ENCODE peak calls at places on chromosomes 5 and 9, in six cellular contexts. A is OCI-LY7, J is gastrocnemius medialis, X is IMR-90, Y is cardiac muscle cell, T is neuronal stem cell. L is an unnamed sample. For H3K4me1, the result is how much of the 10 kb centered on the place peaks cover.

GRCh38 chr5:1376921-1377320 is 32.0 kb upstream of the CLPTM1L start:
- DNase-seq in X (no peak), T (no peak), J (no peak), A (no peak), Y (no peak), L (no peak)

GRCh38 chr5:157516626-157517325 is 56.8 kb downstream of the NIPAL4 start:
- DNase-seq in X (peak), J (peak), A (no peak), T (no peak), Y (peak), L (peak)

GRCh38 chr9:92961627-92962302 is 14.4 kb downstream of the FGD3 start:
- DNase-seq in A (peak), Y (no peak), J (no peak), X (no peak), T (no peak), L (no peak)

GRCh38 chr9:101626295-101626694 is 31.5 kb upstream of the PPP3R2 start:
- DNase-seq in J (no peak), A (no peak), T (no peak), X (no peak), Y (no peak), L (no peak)

GRCh38 chr9:119278138-119278537 is 91.1 kb downstream of the BRINP1 start:
- DNase-seq in X (no peak), A (no peak), J (no peak), T (no peak), Y (no peak), L (no peak)

GRCh38 chr5:180647941-180648500 is 1.4 kb downstream of the FLT4 start:
- DNase-seq in Y (no peak), X (no peak), A (no peak), J (no peak), T (no peak), L (no peak)

GRCh38 chr9:91771027-91771426 is 179.0 kb downstream of the ROR2 start:
- DNase-seq in T (no peak), J (no peak), X (peak), A (peak), Y (peak), L (peak)

GRCh38 chr9:85521331-85522197 is 220.2 kb downstream of the AGTPBP1 start:
- DNase-seq in T (no peak), A (no peak), X (no peak), J (peak), Y (no peak), L (no peak)

GRCh38 chr5:132475531-132475930 is 15.0 kb downstream of the IRF1 start:
- DNase-seq in A (no peak), T (no peak), Y (peak), J (no peak), X (no peak), L (no peak)

GRCh38 chr5:133063965-133064364 is 12.2 kb downstream of the HSPA4 start:
- DNase-seq in J (no peak), T (no peak), A (no peak), Y (no peak), X (no peak), L (no peak)

GRCh38 chr5:71693828-71694427 is 25.1 kb upstream of the CARTPT start:
- DNase-seq in A (no peak), Y (peak), J (no peak), X (no peak), T (no peak), L (no peak)

GRCh38 chr5:1755321-1755949 is 44.2 kb downstream of the MRPL36 start:
- DNase-seq in Y (no peak), T (no peak), X (no peak), A (no peak), J (no peak), L (no peak)

GRCh38 chr9:6126377-6126776 is 89.2 kb upstream of the IL33 start:
- DNase-seq in T (no peak), J (no peak), X (no peak), Y (no peak), A (no peak), L (no peak)

GRCh38 chr5:82605441-82605973 is 327.4 kb upstream of the RPS23 start:
- DNase-seq in Y (no peak), J (no peak), T (no peak), X (no peak), A (no peak), L (no peak)

GRCh38 chr9:127770905-127771569 is 7.4 kb downstream of the SH2D3C start:
- DNase-seq in T (peak), J (peak), Y (peak), A (peak), X (peak), L (peak)

GRCh38 chr5:13478831-13479465 is 465.5 kb downstream of the DNAH5 start:
- DNase-seq in T (peak), J (no peak), A (peak), Y (peak), X (peak), L (peak)

GRCh38 chr5:153883829-153884228 is 154.9 kb downstream of the FAM114A2 start:
- DNase-seq in A (no peak), T (no peak), Y (no peak), X (peak), J (no peak), L (no peak)

GRCh38 chr9:134039386-134040175 is 14.3 kb downstream of the BRD3OS start:
- DNase-seq in J (no peak), X (no peak), A (no peak), T (no peak), Y (no peak), L (no peak)

GRCh38 chr9:134621558-134622110 is 20.0 kb upstream of the COL5A1 start:
- DNase-seq in J (peak), T (no peak), X (no peak), Y (no peak), A (no peak), L (no peak)

GRCh38 chr9:126123927-126124326 is 202.7 kb upstream of the MVB12B start:
- DNase-seq in X (no peak), T (no peak), J (no peak), A (no peak), Y (no peak), L (no peak)

GRCh38 chr9:9820411-9820810 is 792.4 kb downstream of the PTPRD start:
- DNase-seq in J (no peak), X (no peak), T (no peak), Y (no peak), A (no peak), L (no peak)

GRCh38 chr5:11311731-11312130 is 550.7 kb upstream of the DAP start:
- DNase-seq in T (no peak), Y (no peak), X (no peak), A (no peak), J (no peak), L (no peak)

GRCh38 chr5:591746-592145 is 20.4 kb upstream of the CEP72 start:
- DNase-seq in X (no peak), J (no peak), A (no peak), T (no peak), Y (no peak), L (no peak)

GRCh38 chr5:87129051-87129450 is 138.6 kb upstream of the RASA1 start:
- DNase-seq in T (no peak), A (no peak), J (no peak), X (no peak), Y (no peak), L (no peak)

GRCh38 chr5:126438267-126438666 is 15.1 kb downstream of the GRAMD2B start:
- DNase-seq in T (no peak), J (no peak), Y (no peak), X (no peak), A (no peak), L (no peak)

DNA sequence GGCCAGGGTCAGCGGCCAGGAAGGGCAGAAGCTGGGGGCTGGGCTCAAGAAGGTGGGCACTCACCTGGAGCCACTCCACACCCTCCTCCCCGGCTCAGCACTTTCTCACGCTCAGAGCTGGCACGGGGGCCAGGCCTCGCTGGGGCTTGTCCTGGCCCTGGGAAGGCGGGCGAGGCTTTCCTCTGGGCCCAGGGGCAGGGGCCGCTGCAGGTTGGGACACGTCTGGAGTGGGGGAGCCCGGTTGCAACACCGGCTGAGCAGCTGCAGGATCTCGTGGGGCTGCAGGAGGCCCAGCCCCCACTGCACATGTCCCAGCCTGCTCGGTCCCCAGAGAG is 38.9 kb upstream of the EGFL7 start:
- DNase-seq in Y (no peak), X (no peak), T (no peak), J (no peak), A (no peak), L (no peak)
- H3K4me1 ChIP-seq in Y (under half), X (under half), T (under half), J (under half), A (under half), L (half or more)

DNA sequence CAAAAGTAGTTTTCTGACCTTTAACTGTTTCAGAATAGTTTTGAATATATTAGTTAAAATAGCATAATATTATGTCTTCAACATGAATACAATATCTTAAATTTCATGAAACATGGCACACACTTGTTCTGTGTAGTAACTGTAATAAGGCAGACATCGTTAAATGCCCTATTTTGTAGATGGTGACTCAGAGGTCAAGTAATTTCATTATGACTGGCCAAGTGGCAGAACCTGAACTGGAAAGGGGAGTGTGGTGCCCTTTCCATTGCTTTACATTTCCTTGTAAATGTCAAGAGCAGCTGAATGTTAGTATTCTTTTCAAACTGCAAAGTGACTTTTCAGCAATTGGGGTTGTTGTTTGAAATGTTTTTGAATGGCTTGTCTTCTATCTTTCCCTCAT is 201.2 kb upstream of the CDKN2B start:
- DNase-seq in Y (no peak), A (no peak), T (no peak), X (no peak), J (no peak), L (no peak)
- H3K4me1 ChIP-seq in Y (under half), A (under half), T (under half), X (under half), J (under half), L (under half)

GRCh38 chr9:113635586-113635985 is 172.1 kb downstream of the RGS3 start:
- DNase-seq in T (no peak), X (no peak), Y (no peak), J (no peak), A (no peak), L (no peak)
- H3K4me1 ChIP-seq in T (under half), X (under half), Y (under half), J (under half), A (under half), L (under half)

GRCh38 chr5:172777381-172778222 is 6.6 kb upstream of the DUSP1 start:
- DNase-seq in J (peak), X (peak), Y (peak), A (peak), T (no peak), L (peak)
- H3K4me1 ChIP-seq in J (half or more), X (under half), Y (under half), A (under half), T (under half), L (under half)

GRCh38 chr5:96968614-96969013 is 32.7 kb downstream of the LNPEP start:
- DNase-seq in A (peak), X (peak), Y (no peak), T (no peak), J (no peak), L (no peak)
- H3K4me1 ChIP-seq in A (half or more), X (under half), Y (under half), T (under half), J (half or more), L (under half)

GRCh38 chr5:171599957-171600612 is 180.6 kb downstream of the FGF18 start:
- DNase-seq in X (no peak), Y (no peak), A (no peak), J (no peak), T (no peak), L (no peak)

GRCh38 chr5:171599396-171599795 is 179.9 kb downstream of the FGF18 start:
- DNase-seq in Y (no peak), J (no peak), A (no peak), T (no peak), X (no peak), L (peak)

GRCh38 chr5:171596391-171596878 is 177.0 kb downstream of the FGF18 start:
- DNase-seq in J (peak), X (peak), T (no peak), Y (peak), A (no peak), L (no peak)

GRCh38 chr5:171600736-171601265 is 181.4 kb downstream of the FGF18 start:
- DNase-seq in X (peak), T (no peak), Y (peak), J (peak), A (no peak), L (peak)

GRCh38 chr5:171598279-171599152 is 179.1 kb downstream of the FGF18 start:
- DNase-seq in X (no peak), Y (no peak), T (no peak), A (no peak), J (no peak), L (no peak)
- H3K4me1 ChIP-seq in X (under half), Y (under half), T (under half), A (under half), J (under half), L (under half)

DNA sequence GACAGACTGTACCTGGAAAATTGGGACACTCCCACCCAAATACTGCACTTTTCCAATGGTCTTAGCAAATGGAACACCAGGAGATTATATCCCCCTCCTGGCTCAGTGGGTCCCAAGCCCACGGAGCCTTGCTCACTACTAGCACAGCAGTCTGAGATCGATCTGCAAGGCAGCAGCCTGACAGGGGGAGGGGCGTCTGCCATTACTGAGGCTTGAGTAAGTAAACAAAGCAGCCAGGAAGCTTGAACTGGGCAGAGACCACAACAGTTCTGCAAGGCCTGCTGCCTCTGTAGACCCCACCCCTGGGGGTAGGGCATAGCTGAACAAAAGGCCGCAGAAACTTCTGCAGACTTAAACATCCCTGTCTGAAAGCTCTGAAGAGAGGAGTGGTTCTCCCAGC is 260.0 kb upstream of the ST8SIA4 start:
- DNase-seq in J (no peak), X (no peak), Y (no peak), A (no peak), T (no peak), L (no peak)
- H3K4me1 ChIP-seq in J (under half), X (under half), Y (under half), A (under half), T (under half), L (under half)